ENCODE peak calls at places on chromosomes 7 and 10, in ten cellular contexts. R is esophagus muscularis mucosa, H is ovary, F is K562, W is upper lobe of left lung, B is sigmoid colon, E is tibial nerve, L is GM12878, G is HepG2, U is A549. J is an unnamed sample.

GRCh38 chr10:62115321-62115720 is 153.3 kb downstream of the RTKN2 start:
- DNase-seq in R (no peak), W (no peak), F (no peak), G (no peak), H (no peak), U (no peak), B (no peak), E (no peak), L (no peak), J (no peak)

GRCh38 chr10:14545827-14546226 is 215.1 kb upstream of the FRMD4A start:
- DNase-seq in U (no peak), B (no peak), H (no peak), F (no peak), E (no peak), G (no peak), R (no peak), W (no peak), L (no peak), J (no peak)

GRCh38 chr7:25031432-25031831 is 51.5 kb upstream of the OSBPL3 start:
- DNase-seq in E (no peak), L (no peak), G (peak; percentile 42), R (no peak), W (no peak), F (no peak), B (no peak), U (no peak), H (no peak), J (peak; percentile 8)

GRCh38 chr10:71349401-71349800 is 30.3 kb downstream of the SLC29A3 start:
- DNase-seq in G (no peak), B (no peak), L (no peak), H (no peak), W (no peak), R (no peak), U (peak; percentile 20), F (peak; percentile 55), E (no peak), J (no peak)

GRCh38 chr10:110172155-110172554 is 35.2 kb upstream of the MXI1 start:
- DNase-seq in W (no peak), U (peak; percentile 23), E (no peak), R (no peak), B (no peak), G (no peak), L (no peak), F (no peak), H (no peak), J (no peak)

GRCh38 chr10:13352519-13352918 is 4.4 kb upstream of the SEPHS1 start:
- DNase-seq in L (no peak), U (no peak), F (no peak), R (no peak), E (no peak), B (no peak), W (no peak), H (no peak), G (peak; percentile 26), J (no peak)

GRCh38 chr7:94251-94801 is 98.0 kb upstream of the FAM20C start:
- DNase-seq in F (no peak), R (no peak), H (no peak), G (no peak), E (no peak), L (no peak), B (no peak), U (no peak), W (no peak), J (no peak)

GRCh38 chr7:96026606-96027005 is 254.3 kb downstream of the DYNC1I1 start:
- DNase-seq in L (no peak), H (no peak), E (no peak), W (no peak), B (no peak), F (no peak), R (no peak), U (no peak), G (no peak), J (no peak)

GRCh38 chr10:35194906-35195305 is 68.3 kb downstream of the CREM start:
- DNase-seq in U (peak; percentile 79), L (no peak), B (no peak), G (no peak), E (no peak), H (no peak), F (peak; percentile 38), R (no peak), W (no peak), J (no peak)

GRCh38 chr7:1106063-1106782 is 18.3 kb downstream of the GPER1 start:
- DNase-seq in E (no peak), L (no peak), B (no peak), H (no peak), U (no peak), R (no peak), F (no peak), W (no peak), G (no peak), J (no peak)

GRCh38 chr7:140003913-140004382 is 58.8 kb downstream of the PARP12 start:
- DNase-seq in H (no peak), F (peak; percentile 84), R (no peak), G (peak; percentile 43), B (no peak), L (peak; percentile 16), U (peak; percentile 63), W (no peak), E (no peak), J (peak; percentile 19)

GRCh38 chr7:2523941-2524807 is 4.6 kb downstream of the LFNG start:
- DNase-seq in L (no peak), F (peak; percentile 64), U (peak; percentile 66), B (no peak), E (no peak), H (no peak), W (peak; percentile 93), R (no peak), G (peak; percentile 62), J (peak; percentile 95)

GRCh38 chr10:132533571-132534260 is 3.9 kb upstream of the INPP5A start:
- DNase-seq in R (no peak), L (no peak), G (no peak), B (peak; percentile 60), U (no peak), E (no peak), H (no peak), W (peak; percentile 36), F (no peak), J (no peak)

GRCh38 chr10:106395061-106395749 is 769.3 kb downstream of the SORCS1 start:
- DNase-seq in F (no peak), G (no peak), L (no peak), B (no peak), E (no peak), U (no peak), W (no peak), R (no peak), H (no peak), J (no peak)

GRCh38 chr10:106387063-106387462 is 777.4 kb downstream of the SORCS1 start:
- DNase-seq in B (no peak), W (no peak), L (no peak), E (no peak), G (no peak), F (no peak), H (no peak), R (no peak), U (no peak), J (no peak)

GRCh38 chr10:106396192-106396591 is 768.3 kb downstream of the SORCS1 start:
- DNase-seq in E (no peak), H (no peak), B (no peak), G (no peak), L (no peak), W (no peak), U (no peak), R (no peak), F (no peak), J (no peak)

DNA sequence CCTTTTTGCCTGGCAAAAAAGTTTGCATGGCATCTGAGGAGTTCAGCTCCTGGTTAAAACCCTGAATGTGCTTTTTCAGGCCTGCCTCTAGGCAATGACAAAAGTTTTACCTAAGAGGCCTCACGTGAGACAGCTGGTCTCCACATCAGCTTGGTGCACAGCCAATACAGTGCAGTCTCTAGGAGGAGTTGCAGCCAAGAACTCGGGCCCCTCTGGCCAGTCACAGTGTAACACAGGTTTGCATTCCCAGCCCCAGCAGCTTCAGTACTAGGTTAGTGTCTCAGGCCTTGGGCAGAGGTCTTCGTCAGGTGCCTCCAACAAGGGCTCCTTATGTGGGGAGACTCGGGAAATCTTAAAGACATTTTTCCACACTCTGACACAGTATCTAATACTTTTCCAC is 771.7 kb downstream of the SORCS1 start:
- DNase-seq in G (no peak), W (no peak), H (no peak), R (no peak), F (no peak), B (no peak), E (no peak), U (no peak), L (no peak), J (no peak)
- TF ChIP-seq EP300 in G (no peak), W (no peak), H (no peak), R (no peak), F (no peak), B (no peak), E (no peak), U (no peak), L (no peak), J (no peak)

GRCh38 chr7:110446658-110447057 is 644.3 kb upstream of the LRRN3 start:
- DNase-seq in E (no peak), W (no peak), F (no peak), G (no peak), H (no peak), U (no peak), B (no peak), L (no peak), R (no peak), J (no peak)

GRCh38 chr7:110442386-110442837 is 648.5 kb upstream of the LRRN3 start:
- DNase-seq in U (peak; percentile 62), F (no peak), R (no peak), H (no peak), L (no peak), E (no peak), B (no peak), G (peak; percentile 49), W (no peak), J (no peak)
- TF ChIP-seq EP300 in U (no peak), F (no peak), R (no peak), H (no peak), L (no peak), E (no peak), B (no peak), G (no peak), W (no peak), J (no peak)

GRCh38 chr10:30493609-30494530 is 59.9 kb downstream of the MAP3K8 start:
- DNase-seq in G (peak; percentile 60), L (no peak), F (peak; percentile 35), R (no peak), U (peak; percentile 38), B (peak; percentile 80), W (no peak), E (no peak), H (no peak), J (peak; percentile 17)
- TF ChIP-seq EP300 in G (no peak), L (peak; percentile 35), F (no peak), R (no peak), U (no peak), B (no peak), W (no peak), E (peak; percentile 73), H (no peak), J (no peak)

DNA sequence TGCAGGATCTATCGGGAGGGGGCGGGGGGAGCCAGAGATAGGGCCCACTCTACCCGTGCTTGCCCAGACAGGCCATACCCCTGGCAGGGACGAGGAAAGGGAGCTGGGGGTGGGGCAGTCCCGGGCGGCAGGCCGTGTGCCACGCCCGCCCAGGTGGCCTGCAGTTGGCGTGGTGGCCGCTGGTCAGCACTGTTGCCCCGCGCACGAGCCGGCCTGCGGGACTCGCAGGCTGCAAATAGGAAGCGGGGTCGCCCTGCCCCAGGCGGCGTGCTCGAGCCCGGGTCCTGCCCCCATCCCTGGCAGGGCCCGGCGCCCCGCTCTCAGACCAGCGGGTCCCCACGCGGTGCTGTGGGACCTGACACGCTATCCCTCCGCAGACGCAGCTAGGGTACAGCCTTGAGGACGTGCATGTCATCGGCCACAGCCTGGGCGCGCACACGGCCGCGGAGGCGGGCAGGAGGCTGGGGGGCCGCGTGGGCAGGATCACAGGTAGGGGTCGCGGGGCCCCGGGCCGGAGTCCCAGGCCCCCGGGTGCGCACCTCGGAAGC is 6.7 kb downstream of the PNLIPRP2 start:
- DNase-seq in B (no peak), R (peak; percentile 85), L (no peak), W (peak; percentile 84), U (peak; percentile 48), F (peak; percentile 20), H (peak; percentile 62), E (no peak), G (peak; percentile 7), J (peak; percentile 68)
- TF ChIP-seq EP300 in B (no peak), R (no peak), L (no peak), W (no peak), U (no peak), F (no peak), H (no peak), E (peak; percentile 23), G (no peak), J (no peak)

J was measured in transverse colon.